ENCODE peak calls at places on chromosomes 4 and X, in nine cellular contexts. J is neuronal stem cell; Q is CD8-positive, alpha-beta T cell; M is tibial artery; B is mammary epithelial cell; Z is Panc1; W is fibroblast of lung; P is uterus; Y is foreskin fibroblast. O is an unnamed sample.

GRCh38 chr4:81215219-81215892 is at the start of gene PRKG2:
- DNase-seq in M (no peak), B (peak; percentile 21), Q (no peak), Z (no peak), W (peak; percentile 73), P (no peak), J (peak; percentile 15), Y (no peak), O (peak; percentile 4)

GRCh38 chr4:79259242-79259641 is 66.6 kb downstream of the NAA11 start:
- DNase-seq in J (no peak), Z (no peak), Y (no peak), W (no peak), M (no peak), P (no peak), B (no peak), Q (no peak), O (no peak)

GRCh38 chr4:2408401-2408958 is 10.0 kb downstream of the ZFYVE28 start:
- DNase-seq in P (no peak), Y (no peak), J (no peak), W (no peak), M (no peak), Q (no peak), B (no peak), Z (no peak), O (peak; percentile 46)

GRCh38 chrX:5876984-5877655 is 351.5 kb downstream of the NLGN4X start:
- DNase-seq in Z (no peak), Q (no peak), M (no peak), J (peak; percentile 2), P (no peak), Y (no peak), B (peak; percentile 30), W (no peak), O (no peak)

GRCh38 chr4:117164338-117164737 is 79.0 kb upstream of the TRAM1L1 start:
- DNase-seq in Q (no peak), Y (no peak), P (no peak), Z (no peak), J (no peak), W (no peak), M (no peak), B (no peak), O (no peak)

GRCh38 chr4:136637071-136637777 is 895.1 kb downstream of the PCDH18 start:
- DNase-seq in B (no peak), Q (no peak), P (no peak), W (peak; percentile 18), Y (no peak), Z (no peak), J (peak; percentile 37), M (no peak), O (no peak)

GRCh38 chr4:108830509-108831244 is 67.8 kb upstream of the ETNPPL start:
- DNase-seq in M (no peak), Q (no peak), Y (no peak), J (no peak), B (no peak), P (peak; percentile 14), W (peak; percentile 42), Z (no peak), O (no peak)

GRCh38 chrX:125444659-125445058 is 125.0 kb downstream of the TEX13C start:
- DNase-seq in J (no peak), P (no peak), Z (no peak), B (no peak), W (no peak), Q (no peak), M (no peak), Y (no peak), O (no peak)

GRCh38 chrX:108485960-108486359 is 46.3 kb downstream of the COL4A5 start:
- DNase-seq in M (no peak), Z (no peak), J (no peak), P (no peak), W (no peak), B (no peak), Y (no peak), Q (no peak), O (no peak)

GRCh38 chr4:123802933-123803332 is 406.3 kb downstream of the SPRY1 start:
- DNase-seq in P (no peak), Z (no peak), J (no peak), B (no peak), Y (no peak), M (no peak), W (no peak), Q (no peak), O (no peak)

GRCh38 chr4:182533948-182534347 is 290.7 kb downstream of the TENM3 start:
- DNase-seq in J (no peak), W (peak; percentile 38), Q (no peak), Y (peak; percentile 16), B (peak; percentile 81), Z (no peak), M (no peak), P (no peak), O (no peak)

GRCh38 chr4:114191496-114191895 is 212.0 kb upstream of the ARSJ start:
- DNase-seq in Z (no peak), Y (no peak), Q (no peak), W (peak; percentile 19), P (no peak), B (no peak), M (no peak), J (no peak), O (no peak)

GRCh38 chr4:47824844-47825243 is 13.0 kb downstream of the CORIN start:
- DNase-seq in M (no peak), Q (no peak), B (no peak), P (no peak), J (no peak), W (no peak), Y (no peak), Z (no peak), O (peak; percentile 22)

GRCh38 chr4:5615496-5616075 is 92.8 kb downstream of the EVC2 start:
- DNase-seq in P (no peak), B (peak; percentile 21), M (no peak), Y (no peak), W (no peak), Z (no peak), J (no peak), Q (no peak), O (no peak)

GRCh38 chr4:174631901-174632758 is 109.8 kb upstream of the HPGD start:
- DNase-seq in B (peak; percentile 24), Y (peak; percentile 8), M (no peak), Z (peak; percentile 22), P (no peak), J (peak; percentile 9), Q (no peak), W (peak; percentile 73), O (no peak)

GRCh38 chr4:26864904-26865303 is 4.3 kb downstream of the STIM2 start:
- DNase-seq in Q (no peak), Y (no peak), J (no peak), M (no peak), B (no peak), P (no peak), Z (no peak), W (no peak), O (no peak)

GRCh38 chrX:49155243-49155899 is 7.2 kb upstream of the MAGIX start:
- DNase-seq in P (peak; percentile 46), M (no peak), J (peak; percentile 60), Z (no peak), B (peak; percentile 68), Y (peak; percentile 61), W (peak; percentile 72), Q (peak; percentile 18), O (no peak)

GRCh38 chr4:16893141-16893571 is 5.3 kb downstream of the LDB2 start:
- DNase-seq in Y (no peak), Z (no peak), P (no peak), Q (no peak), W (peak; percentile 21), M (no peak), B (no peak), J (no peak), O (no peak)

DNA sequence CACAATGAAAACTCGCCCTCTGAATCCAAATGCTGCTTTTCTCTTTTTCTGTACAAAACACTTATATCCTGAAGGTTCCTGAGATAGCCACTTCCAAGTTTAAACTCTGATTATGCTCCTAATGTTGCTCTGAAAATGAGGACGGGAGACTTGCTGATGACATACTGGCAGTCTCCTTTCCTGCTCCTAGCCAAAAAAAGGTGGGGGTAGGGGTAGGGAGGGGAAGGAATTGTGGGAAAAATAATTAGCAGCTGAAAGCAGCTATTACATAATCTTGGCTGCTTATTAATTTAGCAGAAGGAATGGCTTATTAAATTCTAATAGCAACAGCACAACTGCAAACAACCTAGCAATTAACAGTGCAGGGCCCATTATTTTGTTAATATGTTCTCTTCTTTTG is 2.0 kb upstream of the AP1S2 start:
- DNase-seq in M (no peak), P (no peak), J (no peak), Y (no peak), W (no peak), Z (no peak), B (no peak), Q (no peak), O (no peak)
- H3K4me3 ChIP-seq in M (no peak overlapping the region), P (no peak overlapping the region), J (no peak overlapping the region), Y (no peak overlapping the region), W (no peak overlapping the region), Z (no peak overlapping the region), B (no peak overlapping the region), Q (no peak overlapping the region), O (peak overlapping the region; percentile 85)

GRCh38 chr4:121952290-121952689 is 430 bp upstream of the TRPC3 start:
- DNase-seq in P (no peak), M (no peak), Y (no peak), Q (no peak), Z (no peak), W (no peak), B (no peak), J (no peak), O (no peak)
- H3K4me3 ChIP-seq in P (peak overlapping the region; percentile 58), M (peak overlapping the region; percentile 59), Y (peak overlapping the region; percentile 62), Q (no peak overlapping the region), Z (no peak overlapping the region), W (peak overlapping the region; percentile 53), B (no peak overlapping the region), J (no peak overlapping the region), O (no peak overlapping the region)

GRCh38 chrX:71617742-71618141 is 569 bp downstream of the CXCR3 start:
- DNase-seq in Q (no peak), M (no peak), Z (no peak), B (no peak), Y (no peak), W (no peak), P (no peak), J (no peak), O (no peak)
- H3K4me3 ChIP-seq in Q (peak overlapping the region; percentile 70), M (no peak overlapping the region), Z (no peak overlapping the region), B (no peak overlapping the region), Y (no peak overlapping the region), W (no peak overlapping the region), P (no peak overlapping the region), J (no peak overlapping the region), O (peak overlapping the region; percentile 29)

GRCh38 chr4:89300490-89300889 is 7.1 kb downstream of the GPRIN3 start:
- DNase-seq in Q (no peak), J (no peak), W (no peak), P (no peak), Z (no peak), B (no peak), M (no peak), Y (no peak), O (no peak)

GRCh38 chr4:89298160-89298559 is 9.4 kb downstream of the GPRIN3 start:
- DNase-seq in W (no peak), Q (peak; percentile 43), M (no peak), P (no peak), B (no peak), Z (no peak), Y (no peak), J (no peak), O (no peak)

GRCh38 chr4:89299153-89299789 is 8.3 kb downstream of the GPRIN3 start:
- DNase-seq in W (no peak), M (no peak), B (no peak), Q (no peak), Y (no peak), Z (no peak), P (no peak), J (no peak), O (no peak)

GRCh38 chr4:89300060-89300459 is 7.5 kb downstream of the GPRIN3 start:
- DNase-seq in Q (no peak), P (no peak), Y (no peak), B (no peak), W (no peak), Z (no peak), J (no peak), M (no peak), O (no peak)

GRCh38 chr4:89298788-89299152 is 8.8 kb downstream of the GPRIN3 start:
- DNase-seq in B (peak; percentile 28), M (no peak), J (no peak), Z (no peak), Q (no peak), Y (no peak), P (no peak), W (peak; percentile 43), O (no peak)
- H3K4me3 ChIP-seq in B (peak overlapping the region; percentile 9), M (no peak overlapping the region), J (no peak overlapping the region), Z (no peak overlapping the region), Q (peak overlapping the region; percentile 45), Y (no peak overlapping the region), P (no peak overlapping the region), W (peak overlapping the region; percentile 22), O (no peak overlapping the region)